ENCODE peak calls at places on chromosomes 16 and 17, in four cellular contexts. W, O, P and M are unnamed samples.

GRCh38 chr16:71216714-71217113 is 13.8 kb downstream of the HYDIN start:
- DNase-seq in W (no peak), O (no peak), P (no peak), M (no peak)

GRCh38 chr17:58591455-58591854 is 77.0 kb upstream of the MTMR4 start:
- DNase-seq in W (no peak), O (no peak), P (no peak), M (no peak)

GRCh38 chr17:43832976-43833829 is at the start of gene MPP3:
- DNase-seq in W (peak), O (peak), P (no peak), M (peak)

GRCh38 chr16:20866161-20866772 is 33.9 kb downstream of the DCUN1D3 start:
- DNase-seq in W (peak), O (peak), P (peak), M (no peak)

GRCh38 chr17:79749156-79749815 is 18.5 kb downstream of the ENPP7 start:
- DNase-seq in W (peak), O (no peak), P (no peak), M (no peak)

GRCh38 chr17:5283531-5284315 is 1.6 kb downstream of the RABEP1 start:
- DNase-seq in W (no peak), O (no peak), P (no peak), M (no peak)

GRCh38 chr17:80264048-80264792 is 3.6 kb downstream of the RNF213 start:
- DNase-seq in W (no peak), O (no peak), P (no peak), M (no peak)

GRCh38 chr16:47533744-47534292 is 72.7 kb downstream of the PHKB start:
- DNase-seq in W (no peak), O (no peak), P (no peak), M (no peak)

GRCh38 chr16:80033783-80034468 is 433.4 kb upstream of the MAF start:
- DNase-seq in W (no peak), O (no peak), P (no peak), M (no peak)

GRCh38 chr17:17467720-17468119 is 9.1 kb upstream of the MED9 start:
- DNase-seq in W (no peak), O (peak), P (no peak), M (no peak)